ENCODE peak calls at places on chromosomes 13 and 19, in six cellular contexts. U, T, Y, F, L and B are unnamed samples.
A peak's percentile ranks its signal among the peaks of the same experiment; 100 is the strongest.

GRCh38 chr13:112837371-112838037 is 131.5 kb upstream of the MCF2L start:
- DNase-seq in F (no peak), L (no peak), U (no peak), Y (no peak), T (peak; percentile 30), B (no peak)

GRCh38 chr19:4390017-4390861 is 10.1 kb downstream of the SH3GL1 start:
- DNase-seq in U (no peak), F (no peak), T (no peak), L (peak; percentile 66), Y (no peak), B (peak; percentile 38)

GRCh38 chr19:54190942-54191670 is at the start of gene TSEN34:
- DNase-seq in U (peak; percentile 71), T (peak; percentile 47), Y (peak; percentile 86), L (peak; percentile 94), F (peak; percentile 91), B (peak; percentile 93)

GRCh38 chr13:76973920-76974617 is 17.8 kb upstream of the CLN5 start:
- DNase-seq in T (no peak), Y (no peak), U (no peak), L (no peak), F (no peak), B (no peak)

GRCh38 chr19:4115050-4115817 is 8.7 kb downstream of the MAP2K2 start:
- DNase-seq in F (peak; percentile 43), T (no peak), Y (no peak), L (no peak), U (no peak), B (no peak)

GRCh38 chr13:102299366-102299765 is 102.5 kb downstream of the FGF14 start:
- DNase-seq in U (no peak), F (no peak), T (no peak), L (no peak), Y (no peak), B (no peak)

GRCh38 chr19:9645466-9645865 is 24.4 kb upstream of the ZNF561 start:
- DNase-seq in L (no peak), F (no peak), T (no peak), Y (no peak), U (no peak), B (no peak)

GRCh38 chr19:2719910-2720776 is 1.0 kb downstream of the DIRAS1 start:
- DNase-seq in F (no peak), Y (no peak), U (no peak), L (no peak), T (no peak), B (no peak)

GRCh38 chr19:28168557-28168956 is 1044.4 kb downstream of the UQCRFS1 start:
- DNase-seq in U (no peak), L (no peak), F (no peak), T (no peak), Y (no peak), B (no peak)

GRCh38 chr19:45773384-45773783 is 4.3 kb upstream of the SIX5 start:
- DNase-seq in L (no peak), U (no peak), Y (peak; percentile 77), F (peak; percentile 88), T (no peak), B (no peak)

GRCh38 chr13:101728021-101728420 is 275.5 kb downstream of the ITGBL1 start:
- DNase-seq in Y (no peak), L (no peak), U (no peak), F (no peak), T (no peak), B (no peak)

GRCh38 chr13:109331898-109332297 is 454.5 kb downstream of the IRS2 start:
- DNase-seq in F (no peak), U (no peak), L (no peak), Y (no peak), T (no peak), B (no peak)

GRCh38 chr13:32720026-32720425 is 133.8 kb downstream of the PDS5B start:
- DNase-seq in L (no peak), Y (no peak), T (no peak), F (no peak), U (no peak), B (no peak)

GRCh38 chr13:109785892-109786450 is 412 bp downstream of the IRS2 start:
- DNase-seq in Y (peak; percentile 30), U (no peak), L (peak; percentile 62), F (no peak), T (no peak), B (no peak)

GRCh38 chr13:94758571-94758970 is 46.2 kb upstream of the SOX21 start:
- DNase-seq in U (no peak), T (no peak), L (no peak), Y (no peak), F (no peak), B (no peak)

GRCh38 chr19:14006085-14006765 is at the start of gene RFX1:
- DNase-seq in L (peak; percentile 100), Y (peak; percentile 100), F (peak; percentile 100), U (peak; percentile 100), T (peak; percentile 99), B (peak; percentile 100)
- TF ChIP-seq POLR2A in L (no peak), Y (no peak), F (no peak), U (no peak), T (no peak), B (peak; percentile 9)

DNA sequence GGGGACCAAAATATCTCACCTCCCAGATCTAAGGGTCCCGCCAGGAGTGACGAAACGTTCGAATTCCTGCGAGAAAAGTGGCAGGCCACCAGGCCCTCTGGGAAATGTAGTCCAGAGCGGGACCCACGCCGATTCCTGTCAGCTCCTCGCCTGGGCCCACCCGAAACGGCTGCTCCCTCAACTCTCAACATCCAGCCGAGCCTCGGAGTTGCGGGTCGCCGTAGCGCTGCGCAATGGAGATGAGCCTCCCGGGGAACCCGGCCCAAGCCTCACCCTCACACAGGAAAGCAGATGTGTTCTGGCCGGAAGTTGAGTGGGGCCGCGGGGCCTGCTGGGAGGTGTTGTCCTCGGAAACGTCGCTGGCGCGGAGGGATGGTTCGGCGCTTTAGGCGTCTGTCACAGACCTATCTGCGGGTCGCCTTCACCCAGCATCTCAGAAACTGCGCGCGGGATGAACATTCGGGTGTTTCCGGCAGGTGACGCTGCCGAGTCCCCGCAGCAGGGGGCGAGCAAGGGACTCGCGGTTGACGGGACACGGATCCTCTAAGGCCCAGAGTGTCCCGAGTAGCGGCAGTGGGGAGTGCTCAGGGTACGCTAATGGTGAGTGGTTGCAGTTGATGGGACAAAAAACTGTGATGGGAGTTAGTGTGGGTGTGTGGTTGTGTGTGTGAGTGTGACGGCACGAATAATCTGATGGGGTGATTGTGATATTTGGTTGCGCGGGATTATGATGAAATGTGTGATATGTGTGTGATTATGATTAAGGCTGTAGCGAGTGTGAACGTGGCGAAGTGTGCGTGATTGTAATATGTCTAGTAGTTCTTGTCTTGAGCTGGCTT is at the start of the genes ZNF568 and ZNF829:
- DNase-seq in T (peak; percentile 87), Y (peak; percentile 82), L (peak; percentile 95), F (peak; percentile 83), U (peak; percentile 69), B (peak; percentile 83)
- TF ChIP-seq POLR2A in T (no peak), Y (no peak), L (no peak), F (no peak), U (no peak), B (no peak)

GRCh38 chr19:38649305-38650179 is 2.1 kb downstream of the ACTN4 start:
- DNase-seq in U (peak; percentile 94), F (peak; percentile 61), Y (peak; percentile 70), T (no peak), L (no peak), B (no peak)
- TF ChIP-seq POLR2A in U (peak; percentile 67), F (no peak), Y (peak; percentile 83), T (no peak), L (no peak), B (no peak)

GRCh38 chr19:39408392-39409206 is 2.0 kb downstream of the ZFP36 start:
- DNase-seq in T (no peak), L (no peak), F (no peak), Y (peak; percentile 50), U (no peak), B (no peak)
- TF ChIP-seq POLR2A in T (no peak), L (no peak), F (no peak), Y (no peak), U (no peak), B (peak; percentile 12)

DNA sequence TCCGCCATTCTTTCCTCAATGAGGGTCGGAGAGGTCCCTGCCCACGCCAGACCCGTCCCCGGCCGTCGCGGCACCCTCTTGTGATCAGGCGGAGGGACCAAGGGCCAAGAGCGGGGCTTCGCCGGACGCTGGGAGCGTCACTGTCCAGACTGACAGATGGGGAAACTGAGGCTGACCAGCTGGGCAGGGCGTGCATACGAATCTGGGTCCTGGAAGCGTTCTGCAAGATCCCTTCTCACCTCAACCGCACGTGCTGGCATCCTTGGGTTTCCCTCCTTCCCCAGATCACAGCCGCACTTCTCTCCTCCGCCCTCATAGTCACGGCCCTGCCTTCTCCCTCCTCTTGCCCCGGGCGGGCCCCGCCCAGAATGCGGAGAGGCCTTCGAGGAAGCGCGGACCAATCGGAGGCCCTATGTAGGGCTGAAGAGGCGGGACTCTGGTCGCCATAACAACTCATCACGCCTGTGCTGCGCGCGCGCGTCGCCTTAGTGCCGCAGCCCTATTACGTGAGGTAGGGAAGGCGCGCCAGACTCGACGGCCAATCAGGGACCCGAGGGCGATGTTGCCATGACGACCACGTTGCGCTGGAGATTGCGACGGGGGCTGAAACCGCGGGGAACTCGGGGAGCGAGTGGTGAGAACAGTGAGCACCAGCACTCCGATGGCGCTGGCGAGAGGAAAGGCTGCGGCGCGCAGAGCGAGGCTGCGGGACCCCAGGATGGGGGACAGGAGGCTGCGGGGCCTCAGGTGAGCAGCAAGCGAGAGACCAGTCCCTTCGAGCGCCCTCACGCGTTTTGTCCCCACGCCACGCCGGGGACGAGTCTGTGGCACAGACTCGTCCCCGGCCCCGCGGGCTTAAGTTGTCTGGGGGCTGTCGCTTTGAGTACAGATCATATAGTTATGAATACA is 5.7 kb downstream of the RNF225 start:
- DNase-seq in Y (peak; percentile 99), F (peak; percentile 100), T (peak; percentile 100), L (peak; percentile 100), U (peak; percentile 98), B (peak; percentile 100)
- TF ChIP-seq POLR2A in Y (peak; percentile 86), F (no peak), T (no peak), L (no peak), U (peak; percentile 76), B (peak; percentile 61)

DNA sequence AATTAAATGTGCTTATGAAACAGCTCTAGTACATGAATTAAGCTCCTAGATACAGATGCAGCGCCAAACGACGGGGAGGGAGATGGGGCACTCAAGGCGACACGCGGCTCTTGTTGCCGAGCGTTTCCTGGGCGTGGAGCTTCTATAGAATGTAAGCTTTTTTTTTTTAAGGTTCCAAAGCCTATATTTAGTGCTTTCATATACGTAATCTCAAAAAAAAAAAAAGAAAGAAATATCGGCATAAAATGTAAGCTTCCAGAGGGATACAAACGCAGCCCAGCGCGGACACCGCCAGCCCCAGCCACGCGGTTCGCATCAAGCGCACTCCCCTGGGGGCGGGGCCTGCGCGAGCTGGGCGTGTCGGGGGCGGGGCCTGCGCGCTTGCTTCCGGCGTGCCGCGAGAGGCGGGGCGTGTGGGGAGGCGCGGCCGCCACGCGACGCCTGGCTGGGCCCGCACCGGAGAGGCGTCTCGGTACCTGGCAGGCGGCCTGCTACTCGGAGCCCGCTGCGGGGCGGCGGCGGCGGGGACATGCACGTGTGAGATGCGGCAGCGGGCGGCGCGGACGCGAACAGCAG is at the start of gene URI1:
- DNase-seq in Y (peak; percentile 94), F (peak; percentile 93), L (peak; percentile 96), U (peak; percentile 67), T (peak; percentile 85), B (peak; percentile 93)
- TF ChIP-seq POLR2A in Y (peak; percentile 10), F (no peak), L (peak; percentile 10), U (no peak), T (no peak), B (peak; percentile 54)

GRCh38 chr19:17682273-17682672 is 5.9 kb downstream of the UNC13A start:
- DNase-seq in F (no peak), T (no peak), L (no peak), U (no peak), Y (no peak), B (no peak)
- TF ChIP-seq POLR2A in F (no peak), T (no peak), L (no peak), U (no peak), Y (no peak), B (no peak)